ENCODE peak calls at places on chromosomes 6 and 20, in nine cellular contexts. One of them, this sample, is unnamed.

GRCh38 chr6:108699290-108700041 is 138.7 kb downstream of the FOXO3 start:
- DNase-seq in cardiac muscle cell: peak; percentile 76
- DNase-seq in AG10803: no peak
- DNase-seq in fibroblast of villous mesenchyme: no peak
- DNase-seq in fibroblast of the aortic adventitia: peak; percentile 16
- DNase-seq in mammary epithelial cell: no peak
- DNase-seq in PC-3: no peak
- DNase-seq in A549: no peak
- DNase-seq in body of pancreas: no peak
- DNase-seq in this sample: no peak

GRCh38 chr6:156269751-156270369 is 507.3 kb upstream of the ARID1B start:
- DNase-seq in A549: no peak
- DNase-seq in cardiac muscle cell: no peak
- DNase-seq in AG10803: no peak
- DNase-seq in fibroblast of villous mesenchyme: no peak
- DNase-seq in body of pancreas: no peak
- DNase-seq in mammary epithelial cell: no peak
- DNase-seq in PC-3: no peak
- DNase-seq in fibroblast of the aortic adventitia: no peak
- DNase-seq in this sample: no peak

GRCh38 chr6:125207956-125208355 is 54.4 kb downstream of the TPD52L1 start:
- DNase-seq in AG10803: no peak
- DNase-seq in cardiac muscle cell: no peak
- DNase-seq in body of pancreas: no peak
- DNase-seq in mammary epithelial cell: peak; percentile 54
- DNase-seq in A549: no peak
- DNase-seq in fibroblast of the aortic adventitia: peak; percentile 39
- DNase-seq in fibroblast of villous mesenchyme: no peak
- DNase-seq in PC-3: no peak
- DNase-seq in this sample: no peak

GRCh38 chr6:161349886-161350285 is 76.0 kb upstream of the AGPAT4 start:
- DNase-seq in fibroblast of villous mesenchyme: no peak
- DNase-seq in cardiac muscle cell: no peak
- DNase-seq in AG10803: no peak
- DNase-seq in mammary epithelial cell: no peak
- DNase-seq in fibroblast of the aortic adventitia: no peak
- DNase-seq in PC-3: no peak
- DNase-seq in body of pancreas: no peak
- DNase-seq in A549: no peak
- DNase-seq in this sample: no peak

GRCh38 chr6:4316867-4317400 is 181.6 kb upstream of the ECI2 start:
- DNase-seq in A549: peak; percentile 45
- DNase-seq in PC-3: peak; percentile 83
- DNase-seq in body of pancreas: peak; percentile 52
- DNase-seq in cardiac muscle cell: peak; percentile 79
- DNase-seq in AG10803: peak; percentile 94
- DNase-seq in fibroblast of villous mesenchyme: peak; percentile 86
- DNase-seq in mammary epithelial cell: peak; percentile 76
- DNase-seq in fibroblast of the aortic adventitia: peak; percentile 96
- DNase-seq in this sample: peak; percentile 94

GRCh38 chr6:73391735-73392134 is 2.9 kb upstream of the DDX43 start:
- DNase-seq in cardiac muscle cell: no peak
- DNase-seq in body of pancreas: no peak
- DNase-seq in mammary epithelial cell: no peak
- DNase-seq in PC-3: peak; percentile 19
- DNase-seq in fibroblast of villous mesenchyme: no peak
- DNase-seq in A549: no peak
- DNase-seq in fibroblast of the aortic adventitia: no peak
- DNase-seq in AG10803: no peak
- DNase-seq in this sample: no peak

GRCh38 chr6:156776841-156777576 is at the start of gene ARID1B:
- DNase-seq in AG10803: peak; percentile 84
- DNase-seq in fibroblast of the aortic adventitia: peak; percentile 80
- DNase-seq in fibroblast of villous mesenchyme: peak; percentile 88
- DNase-seq in body of pancreas: peak; percentile 83
- DNase-seq in mammary epithelial cell: peak; percentile 76
- DNase-seq in PC-3: peak; percentile 60
- DNase-seq in A549: peak; percentile 75
- DNase-seq in cardiac muscle cell: peak; percentile 89
- DNase-seq in this sample: peak; percentile 73

GRCh38 chr20:18224968-18225568 is 63.3 kb upstream of the ZNF133 start:
- DNase-seq in A549: peak; percentile 29
- DNase-seq in body of pancreas: peak; percentile 66
- DNase-seq in PC-3: peak; percentile 82
- DNase-seq in cardiac muscle cell: peak; percentile 71
- DNase-seq in AG10803: peak; percentile 48
- DNase-seq in mammary epithelial cell: peak; percentile 72
- DNase-seq in fibroblast of the aortic adventitia: peak; percentile 75
- DNase-seq in fibroblast of villous mesenchyme: peak; percentile 59
- DNase-seq in this sample: peak; percentile 79

GRCh38 chr6:150207931-150208570 is 65.2 kb downstream of the PPP1R14C start:
- DNase-seq in A549: no peak
- DNase-seq in mammary epithelial cell: peak; percentile 40
- DNase-seq in AG10803: peak; percentile 50
- DNase-seq in fibroblast of the aortic adventitia: no peak
- DNase-seq in cardiac muscle cell: peak; percentile 16
- DNase-seq in fibroblast of villous mesenchyme: no peak
- DNase-seq in PC-3: no peak
- DNase-seq in body of pancreas: no peak
- DNase-seq in this sample: peak; percentile 30

GRCh38 chr6:135176464-135176863 is 4.6 kb upstream of the MYB start:
- DNase-seq in mammary epithelial cell: no peak
- DNase-seq in cardiac muscle cell: no peak
- DNase-seq in fibroblast of villous mesenchyme: no peak
- DNase-seq in AG10803: no peak
- DNase-seq in body of pancreas: no peak
- DNase-seq in fibroblast of the aortic adventitia: no peak
- DNase-seq in A549: no peak
- DNase-seq in PC-3: no peak
- DNase-seq in this sample: no peak

GRCh38 chr6:161374971-161375873 is 101.4 kb upstream of the AGPAT4 start:
- DNase-seq in fibroblast of the aortic adventitia: peak; percentile 26
- DNase-seq in A549: peak; percentile 14
- DNase-seq in cardiac muscle cell: peak; percentile 72
- DNase-seq in mammary epithelial cell: peak; percentile 54
- DNase-seq in fibroblast of villous mesenchyme: peak; percentile 41
- DNase-seq in body of pancreas: peak; percentile 65
- DNase-seq in PC-3: peak; percentile 48
- DNase-seq in AG10803: peak; percentile 32
- DNase-seq in this sample: peak; percentile 28

GRCh38 chr6:161486326-161486725 is 212.5 kb upstream of the AGPAT4 start:
- DNase-seq in AG10803: peak; percentile 37
- DNase-seq in fibroblast of the aortic adventitia: peak; percentile 60
- DNase-seq in mammary epithelial cell: peak; percentile 88
- DNase-seq in body of pancreas: peak; percentile 51
- DNase-seq in A549: peak; percentile 64
- DNase-seq in fibroblast of villous mesenchyme: no peak
- DNase-seq in PC-3: peak; percentile 72
- DNase-seq in cardiac muscle cell: peak; percentile 50
- DNase-seq in this sample: peak; percentile 78

GRCh38 chr6:109372070-109372585 is 10.1 kb downstream of the CD164 start:
- DNase-seq in A549: no peak
- DNase-seq in mammary epithelial cell: no peak
- DNase-seq in fibroblast of villous mesenchyme: peak; percentile 42
- DNase-seq in PC-3: no peak
- DNase-seq in cardiac muscle cell: no peak
- DNase-seq in fibroblast of the aortic adventitia: no peak
- DNase-seq in body of pancreas: no peak
- DNase-seq in AG10803: no peak
- DNase-seq in this sample: peak; percentile 52

GRCh38 chr6:75525682-75526081 is 32.1 kb upstream of the FILIP1 start:
- DNase-seq in mammary epithelial cell: no peak
- DNase-seq in fibroblast of villous mesenchyme: no peak
- DNase-seq in PC-3: no peak
- DNase-seq in AG10803: no peak
- DNase-seq in A549: no peak
- DNase-seq in body of pancreas: no peak
- DNase-seq in cardiac muscle cell: no peak
- DNase-seq in fibroblast of the aortic adventitia: no peak
- DNase-seq in this sample: no peak

GRCh38 chr6:34521463-34522288 is 34.5 kb downstream of the SPDEF start:
- DNase-seq in A549: no peak
- DNase-seq in mammary epithelial cell: no peak
- DNase-seq in cardiac muscle cell: no peak
- DNase-seq in PC-3: no peak
- DNase-seq in fibroblast of villous mesenchyme: no peak
- DNase-seq in fibroblast of the aortic adventitia: no peak
- DNase-seq in AG10803: no peak
- DNase-seq in body of pancreas: peak; percentile 6
- DNase-seq in this sample: no peak

GRCh38 chr6:148658701-148659100 is 88.1 kb upstream of the UST start:
- DNase-seq in AG10803: no peak
- DNase-seq in fibroblast of the aortic adventitia: no peak
- DNase-seq in cardiac muscle cell: no peak
- DNase-seq in body of pancreas: no peak
- DNase-seq in PC-3: no peak
- DNase-seq in mammary epithelial cell: no peak
- DNase-seq in fibroblast of villous mesenchyme: peak; percentile 12
- DNase-seq in A549: no peak
- DNase-seq in this sample: no peak

GRCh38 chr6:69868252-69868804 is 2.0 kb downstream of the COL19A1 start:
- DNase-seq in body of pancreas: no peak
- DNase-seq in PC-3: no peak
- DNase-seq in fibroblast of the aortic adventitia: no peak
- DNase-seq in mammary epithelial cell: no peak
- DNase-seq in cardiac muscle cell: no peak
- DNase-seq in A549: no peak
- DNase-seq in fibroblast of villous mesenchyme: no peak
- DNase-seq in AG10803: no peak
- DNase-seq in this sample: no peak

GRCh38 chr6:69866351-69867074 is at the start of gene COL19A1:
- DNase-seq in AG10803: no peak
- DNase-seq in fibroblast of the aortic adventitia: peak; percentile 4
- DNase-seq in A549: no peak
- DNase-seq in cardiac muscle cell: no peak
- DNase-seq in mammary epithelial cell: no peak
- DNase-seq in body of pancreas: peak; percentile 29
- DNase-seq in fibroblast of villous mesenchyme: no peak
- DNase-seq in PC-3: peak; percentile 1
- DNase-seq in this sample: no peak

GRCh38 chr6:69865126-69865525 is 1.2 kb upstream of the COL19A1 start:
- DNase-seq in PC-3: peak; percentile 46
- DNase-seq in A549: no peak
- DNase-seq in body of pancreas: no peak
- DNase-seq in fibroblast of villous mesenchyme: peak; percentile 25
- DNase-seq in fibroblast of the aortic adventitia: peak; percentile 62
- DNase-seq in AG10803: peak; percentile 46
- DNase-seq in cardiac muscle cell: peak; percentile 63
- DNase-seq in mammary epithelial cell: peak; percentile 52
- DNase-seq in this sample: peak; percentile 73

GRCh38 chr6:69868961-69869360 is 2.6 kb downstream of the COL19A1 start:
- DNase-seq in fibroblast of the aortic adventitia: no peak
- DNase-seq in A549: no peak
- DNase-seq in mammary epithelial cell: no peak
- DNase-seq in fibroblast of villous mesenchyme: no peak
- DNase-seq in AG10803: no peak
- DNase-seq in body of pancreas: no peak
- DNase-seq in cardiac muscle cell: no peak
- DNase-seq in PC-3: no peak
- DNase-seq in this sample: no peak

GRCh38 chr6:69867075-69867911 is 937 bp downstream of the COL19A1 start:
- DNase-seq in mammary epithelial cell: peak; percentile 24
- DNase-seq in A549: peak; percentile 5
- DNase-seq in PC-3: peak; percentile 5
- DNase-seq in body of pancreas: peak; percentile 58
- DNase-seq in fibroblast of the aortic adventitia: peak; percentile 6
- DNase-seq in fibroblast of villous mesenchyme: peak; percentile 11
- DNase-seq in cardiac muscle cell: peak; percentile 39
- DNase-seq in AG10803: peak; percentile 4
- DNase-seq in this sample: peak; percentile 3
- TF ChIP-seq CTCF in mammary epithelial cell: peak; percentile 21
- TF ChIP-seq CTCF in A549: no peak
- TF ChIP-seq CTCF in PC-3: peak; percentile 11
- TF ChIP-seq CTCF in body of pancreas: peak; percentile 39
- TF ChIP-seq CTCF in fibroblast of the aortic adventitia: peak; percentile 22
- TF ChIP-seq CTCF in fibroblast of villous mesenchyme: no peak
- TF ChIP-seq CTCF in cardiac muscle cell: no peak
- TF ChIP-seq CTCF in AG10803: no peak
- TF ChIP-seq CTCF in this sample: no peak

DNA sequence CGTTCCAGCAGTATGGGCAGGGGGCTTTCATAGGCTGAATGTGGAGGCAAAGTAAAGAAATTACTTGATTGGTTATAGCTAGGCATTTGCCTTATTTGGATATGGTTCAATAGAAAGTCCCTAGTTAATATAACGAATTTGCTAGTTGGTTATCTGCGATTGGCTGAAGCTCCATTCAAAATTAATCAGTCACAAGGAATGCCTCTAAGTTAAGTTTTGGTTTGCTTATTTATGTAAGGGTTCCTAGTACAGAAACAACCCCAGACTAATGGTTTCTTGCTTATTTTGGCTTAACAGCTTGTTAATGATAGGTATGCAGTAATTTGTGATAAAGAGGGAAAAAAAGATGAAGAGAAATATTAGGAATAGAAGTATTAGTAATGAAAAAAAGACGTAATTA is 87.5 kb downstream of the JAG1 start:
- DNase-seq in fibroblast of villous mesenchyme: no peak
- DNase-seq in PC-3: no peak
- DNase-seq in A549: no peak
- DNase-seq in mammary epithelial cell: no peak
- DNase-seq in cardiac muscle cell: no peak
- DNase-seq in fibroblast of the aortic adventitia: no peak
- DNase-seq in body of pancreas: no peak
- DNase-seq in AG10803: no peak
- DNase-seq in this sample: no peak
- H3K4me3 ChIP-seq in fibroblast of villous mesenchyme: no peak overlapping the region
- H3K4me3 ChIP-seq in PC-3: no peak overlapping the region
- H3K4me3 ChIP-seq in A549: no peak overlapping the region
- H3K4me3 ChIP-seq in mammary epithelial cell: no peak overlapping the region
- H3K4me3 ChIP-seq in cardiac muscle cell: no peak overlapping the region
- H3K4me3 ChIP-seq in fibroblast of the aortic adventitia: no peak overlapping the region
- H3K4me3 ChIP-seq in body of pancreas: no peak overlapping the region
- H3K4me3 ChIP-seq in AG10803: no peak overlapping the region
- H3K4me3 ChIP-seq in this sample: no peak overlapping the region

GRCh38 chr6:40708049-40708448 is 120.9 kb upstream of the LRFN2 start:
- DNase-seq in mammary epithelial cell: no peak
- DNase-seq in cardiac muscle cell: no peak
- DNase-seq in fibroblast of the aortic adventitia: no peak
- DNase-seq in PC-3: no peak
- DNase-seq in A549: no peak
- DNase-seq in AG10803: no peak
- DNase-seq in fibroblast of villous mesenchyme: no peak
- DNase-seq in body of pancreas: no peak
- DNase-seq in this sample: no peak
- TF ChIP-seq CTCF in mammary epithelial cell: no peak
- TF ChIP-seq CTCF in cardiac muscle cell: no peak
- TF ChIP-seq CTCF in fibroblast of the aortic adventitia: no peak
- TF ChIP-seq CTCF in PC-3: no peak
- TF ChIP-seq CTCF in A549: no peak
- TF ChIP-seq CTCF in AG10803: no peak
- TF ChIP-seq CTCF in fibroblast of villous mesenchyme: no peak
- TF ChIP-seq CTCF in body of pancreas: no peak
- TF ChIP-seq CTCF in this sample: no peak

DNA sequence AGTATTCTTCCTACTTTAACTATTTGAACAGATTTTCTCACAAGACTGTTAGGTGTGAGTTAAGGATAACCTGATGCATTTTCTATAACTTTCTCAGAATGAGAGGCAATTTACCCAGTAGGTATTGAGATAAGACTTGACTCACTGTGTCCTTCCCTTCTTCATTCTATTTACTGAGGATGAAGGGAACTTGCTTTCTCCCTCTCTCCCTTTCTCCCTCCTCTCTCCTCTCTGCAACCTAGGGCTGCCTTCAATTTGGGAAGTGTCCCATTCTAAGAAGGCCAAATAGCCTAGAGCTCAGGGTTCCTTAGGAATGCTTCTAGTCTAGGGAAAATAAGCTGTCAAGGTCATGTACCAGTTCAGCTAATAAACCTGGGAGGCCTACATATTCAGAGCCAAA is 3.2 kb downstream of the ECHDC1 start:
- DNase-seq in A549: no peak
- DNase-seq in body of pancreas: no peak
- DNase-seq in mammary epithelial cell: no peak
- DNase-seq in AG10803: no peak
- DNase-seq in PC-3: no peak
- DNase-seq in cardiac muscle cell: no peak
- DNase-seq in fibroblast of the aortic adventitia: no peak
- DNase-seq in fibroblast of villous mesenchyme: no peak
- DNase-seq in this sample: no peak
- H3K4me3 ChIP-seq in A549: no peak overlapping the region
- H3K4me3 ChIP-seq in body of pancreas: no peak overlapping the region
- H3K4me3 ChIP-seq in mammary epithelial cell: no peak overlapping the region
- H3K4me3 ChIP-seq in AG10803: no peak overlapping the region
- H3K4me3 ChIP-seq in PC-3: no peak overlapping the region
- H3K4me3 ChIP-seq in cardiac muscle cell: no peak overlapping the region
- H3K4me3 ChIP-seq in fibroblast of the aortic adventitia: no peak overlapping the region
- H3K4me3 ChIP-seq in fibroblast of villous mesenchyme: no peak overlapping the region
- H3K4me3 ChIP-seq in this sample: no peak overlapping the region